ENCODE peak calls at places on chromosomes 2 and 18, in six cellular contexts. I is A549, M is neural progenitor cell, G is IMR-90, P is H9, X is HCT116. Y is an unnamed sample.

GRCh38 chr2:172863341-172863740 is 127.7 kb downstream of the RAPGEF4 start:
- DNase-seq in I (no peak), M (no peak), P (no peak), X (no peak), G (no peak), Y (no peak)

GRCh38 chr2:219844756-219845155 is 217.3 kb downstream of the SLC4A3 start:
- DNase-seq in G (no peak), I (no peak), P (no peak), X (no peak), M (no peak), Y (no peak)

GRCh38 chr2:6754412-6754811 is 111.3 kb downstream of the CMPK2 start:
- DNase-seq in P (no peak), M (no peak), G (no peak), I (no peak), X (no peak), Y (no peak)

GRCh38 chr18:12518832-12519534 is 111.3 kb downstream of the PRELID3A start:
- DNase-seq in P (no peak), I (no peak), X (no peak), M (no peak), G (peak), Y (no peak)

GRCh38 chr2:44904578-44904977 is 36.9 kb upstream of the SIX3 start:
- DNase-seq in G (no peak), P (no peak), X (no peak), M (no peak), I (no peak), Y (no peak)

GRCh38 chr2:120856421-120856862 is 120.8 kb downstream of the GLI2 start:
- DNase-seq in I (no peak), G (peak), M (peak), P (peak), X (no peak), Y (peak)

GRCh38 chr18:43471873-43472272 is 194.6 kb upstream of the SYT4 start:
- DNase-seq in G (no peak), X (no peak), P (no peak), M (no peak), I (no peak), Y (no peak)

GRCh38 chr2:95015261-95015918 is 10.1 kb upstream of the MAL start:
- DNase-seq in I (no peak), G (no peak), X (no peak), P (no peak), M (no peak), Y (no peak)

GRCh38 chr2:162067596-162067995 is 6.4 kb downstream of the DPP4 start:
- DNase-seq in P (no peak), M (no peak), G (no peak), X (no peak), I (no peak), Y (no peak)

GRCh38 chr2:178860551-178860950 is 53.3 kb upstream of the TTN start:
- DNase-seq in M (no peak), X (no peak), P (no peak), I (no peak), G (no peak), Y (no peak)

GRCh38 chr2:201959198-201959597 is 74.5 kb upstream of the FZD7 start:
- DNase-seq in I (no peak), X (no peak), P (no peak), M (no peak), G (no peak), Y (no peak)

GRCh38 chr2:210288376-210288775 is 26.6 kb downstream of the MYL1 start:
- DNase-seq in M (no peak), X (no peak), P (no peak), G (no peak), I (no peak), Y (no peak)

GRCh38 chr2:225337183-225337582 is 62.3 kb upstream of the NYAP2 start:
- DNase-seq in M (peak), X (no peak), I (no peak), G (peak), P (no peak), Y (peak)

GRCh38 chr2:127695491-127696472 is 5.5 kb upstream of the SFT2D3 start:
- DNase-seq in I (peak), M (peak), X (peak), P (peak), G (peak), Y (no peak)

GRCh38 chr2:19675003-19675629 is 226.7 kb downstream of the TTC32 start:
- DNase-seq in P (no peak), X (no peak), M (no peak), G (no peak), I (no peak), Y (no peak)

GRCh38 chr2:191521608-191522208 is 156.2 kb upstream of the NABP1 start:
- DNase-seq in I (peak), P (no peak), M (no peak), G (peak), X (peak), Y (no peak)

GRCh38 chr18:28091197-28091596 is 85.7 kb downstream of the CDH2 start:
- DNase-seq in M (no peak), G (no peak), I (no peak), X (no peak), P (no peak), Y (no peak)

GRCh38 chr2:15790326-15790725 is 150.0 kb upstream of the MYCN start:
- DNase-seq in X (no peak), P (no peak), M (no peak), G (no peak), I (no peak), Y (no peak)

GRCh38 chr2:17429130-17429529 is 89.1 kb downstream of the RAD51AP2 start:
- DNase-seq in M (no peak), X (no peak), P (no peak), G (peak), I (no peak), Y (no peak)

GRCh38 chr2:164975885-164976284 is 20.6 kb upstream of the SLC38A11 start:
- DNase-seq in P (no peak), X (no peak), G (no peak), I (no peak), M (no peak), Y (no peak)

GRCh38 chr2:189260361-189260761 is 80.8 kb upstream of the COL5A2 start:
- DNase-seq in P (no peak), G (peak), I (no peak), X (no peak), M (no peak), Y (no peak)

GRCh38 chr2:88350641-88351601 is 101.6 kb downstream of the FOXI3 start:
- DNase-seq in X (peak), G (peak), I (peak), P (peak), M (peak), Y (peak)

GRCh38 chr18:79507076-79507545 is 111.4 kb downstream of the NFATC1 start:
- DNase-seq in G (no peak), P (no peak), X (no peak), I (no peak), M (no peak), Y (no peak)

GRCh38 chr2:232372231-232373208 is 6.0 kb upstream of the ALPP start:
- DNase-seq in X (no peak), M (no peak), G (peak), I (no peak), P (no peak), Y (no peak)

GRCh38 chr2:68475110-68475509 is 7.7 kb downstream of the APLF start:
- DNase-seq in I (no peak), X (no peak), M (no peak), G (no peak), P (no peak), Y (no peak)

GRCh38 chr2:128797092-128797491 is 478.4 kb upstream of the HS6ST1 start:
- DNase-seq in P (peak), G (no peak), X (no peak), I (no peak), M (no peak), Y (no peak)

GRCh38 chr2:71000780-71001591 is 6.3 kb upstream of the TEX261 start:
- DNase-seq in I (peak), X (peak), G (peak), M (peak), P (peak), Y (peak)

GRCh38 chr2:160534249-160534648 is 40.6 kb upstream of the RBMS1 start:
- DNase-seq in M (no peak), X (no peak), P (no peak), G (no peak), I (no peak), Y (no peak)

GRCh38 chr18:72674710-72675109 is 130.6 kb upstream of the CBLN2 start:
- DNase-seq in I (no peak), P (no peak), X (no peak), G (no peak), M (no peak), Y (no peak)

GRCh38 chr2:229032596-229033234 is 238.4 kb downstream of the PID1 start:
- DNase-seq in X (no peak), P (no peak), I (no peak), M (no peak), G (no peak), Y (no peak)

GRCh38 chr2:197675711-197676188 is 363 bp upstream of the RFTN2 start:
- DNase-seq in X (no peak), G (peak), M (peak), I (no peak), P (peak), Y (peak)

GRCh38 chr2:8546319-8547283 is 135.3 kb upstream of the ID2 start:
- DNase-seq in M (no peak), G (no peak), I (no peak), X (no peak), P (peak), Y (no peak)

GRCh38 chr2:234165421-234165820 is 114.9 kb downstream of the SPP2 start:
- DNase-seq in P (no peak), M (no peak), X (no peak), I (no peak), G (peak), Y (no peak)

GRCh38 chr2:196971574-196972279 is 45.2 kb upstream of the PGAP1 start:
- DNase-seq in I (no peak), M (peak), G (no peak), X (no peak), P (no peak), Y (no peak)

GRCh38 chr18:49745051-49746014 is 68.0 kb downstream of the ACAA2 start:
- DNase-seq in I (no peak), G (no peak), X (no peak), P (no peak), M (no peak), Y (no peak)

GRCh38 chr2:7927694-7928093 is 754.2 kb upstream of the ID2 start:
- DNase-seq in G (no peak), P (no peak), M (no peak), I (no peak), X (no peak), Y (no peak)

GRCh38 chr2:212181646-212182045 is 357.0 kb downstream of the ERBB4 start:
- DNase-seq in X (no peak), I (no peak), M (no peak), P (no peak), G (no peak), Y (no peak)

GRCh38 chr2:64880193-64880951 is 108.8 kb upstream of the SLC1A4 start:
- DNase-seq in P (peak), G (no peak), I (no peak), M (no peak), X (no peak), Y (no peak)

GRCh38 chr2:64875368-64875767 is 113.8 kb upstream of the SLC1A4 start:
- DNase-seq in I (no peak), X (no peak), M (no peak), P (no peak), G (no peak), Y (no peak)

GRCh38 chr2:64876137-64876647 is 113.0 kb upstream of the SLC1A4 start:
- DNase-seq in X (peak), I (peak), P (peak), G (peak), M (peak), Y (peak)

GRCh38 chr2:64879745-64880144 is 109.5 kb upstream of the SLC1A4 start:
- DNase-seq in X (no peak), P (no peak), M (no peak), G (no peak), I (no peak), Y (no peak)

DNA sequence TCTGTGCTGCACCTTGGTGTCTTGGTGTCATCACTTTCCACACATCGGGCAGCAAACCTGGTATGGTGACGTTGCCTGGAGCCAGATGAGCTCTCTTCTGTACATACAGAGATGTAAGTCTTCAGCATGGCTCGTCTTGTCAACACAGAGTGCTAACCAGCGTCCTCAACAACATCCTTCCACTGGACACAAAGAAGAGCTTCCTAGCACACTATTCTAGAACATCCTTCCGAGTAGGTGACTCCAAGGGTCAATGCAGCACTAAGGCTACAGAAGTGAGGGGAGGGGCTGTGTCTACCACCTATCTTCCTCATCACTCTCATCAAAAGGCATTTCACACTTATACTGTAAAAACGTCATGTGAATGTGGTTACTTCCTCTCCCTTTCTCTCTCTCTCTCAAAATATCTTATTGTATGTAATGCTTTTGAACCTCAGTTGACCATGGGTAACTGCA is 108.1 kb upstream of the SLC1A4 start:
- DNase-seq in G (no peak), M (no peak), I (no peak), X (no peak), P (no peak), Y (no peak)
- H3K4me2 ChIP-seq in G (no peak), M (no peak), I (no peak), X (no peak), P (no peak), Y (no peak)

GRCh38 chr2:239487272-239487671 is 86.5 kb upstream of the HDAC4 start:
- DNase-seq in I (no peak), X (no peak), P (no peak), M (no peak), G (no peak), Y (no peak)
- H3K4me2 ChIP-seq in I (no peak), X (no peak), P (no peak), M (no peak), G (no peak), Y (no peak)

GRCh38 chr2:174704061-174704460 is 60.2 kb downstream of the CHRNA1 start:
- DNase-seq in I (no peak), X (no peak), G (no peak), M (no peak), P (no peak), Y (no peak)

GRCh38 chr2:174704647-174705046 is 59.6 kb downstream of the CHRNA1 start:
- DNase-seq in I (no peak), X (no peak), P (no peak), G (no peak), M (no peak), Y (no peak)

GRCh38 chr2:174702541-174702940 is 61.7 kb downstream of the CHRNA1 start:
- DNase-seq in P (no peak), G (no peak), I (no peak), X (no peak), M (no peak), Y (no peak)

GRCh38 chr2:174697267-174697666 is 67.0 kb downstream of the CHRNA1 start:
- DNase-seq in X (peak), I (peak), P (peak), G (peak), M (peak), Y (peak)

DNA sequence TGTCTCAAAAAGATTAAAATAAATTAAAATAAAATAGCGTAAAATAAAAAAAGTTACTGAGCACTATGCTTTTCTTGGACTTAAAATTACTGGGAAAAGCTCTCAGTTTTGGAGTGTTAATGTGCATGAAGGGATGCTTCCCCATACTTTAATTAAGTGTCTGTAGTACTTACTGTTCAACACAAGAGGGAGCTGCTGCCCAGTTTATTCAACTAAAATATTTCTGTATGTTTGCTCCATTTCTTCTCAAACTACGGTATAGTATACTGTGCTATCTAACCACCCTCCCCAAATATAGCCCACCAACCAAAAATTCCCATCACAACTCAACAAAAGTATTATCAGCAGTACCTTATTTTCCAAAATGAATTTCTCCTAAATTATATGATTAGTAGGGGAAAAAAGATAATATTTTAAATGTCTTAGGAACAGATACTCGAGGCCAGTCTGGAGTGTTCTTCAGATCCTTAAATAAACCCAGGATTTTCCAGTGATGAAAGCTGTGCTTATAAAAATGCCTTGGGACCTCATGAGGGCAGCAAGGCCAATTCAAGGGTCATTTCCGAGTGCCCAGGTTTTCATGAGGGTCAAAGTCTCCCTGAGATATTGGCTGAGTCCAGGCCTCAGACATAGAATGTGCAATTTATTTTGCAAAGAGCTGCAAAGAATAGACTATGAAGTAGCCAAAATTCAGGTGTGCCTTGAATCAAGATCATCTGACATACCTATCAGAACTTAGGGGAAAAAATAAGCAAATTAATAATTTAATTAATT is 64.1 kb downstream of the CHRNA1 start:
- DNase-seq in G (peak), X (peak), M (peak), P (no peak), I (peak), Y (peak)
- H3K4me2 ChIP-seq in G (no peak), X (no peak), M (no peak), P (no peak), I (no peak), Y (no peak)

GRCh38 chr2:156182132-156182531 is 150.4 kb downstream of the NR4A2 start:
- DNase-seq in X (peak), M (no peak), G (no peak), P (no peak), I (no peak), Y (no peak)
- H3K4me2 ChIP-seq in X (peak), M (no peak), G (no peak), P (no peak), I (no peak), Y (no peak)

GRCh38 chr2:26977012-26977411 is 6.6 kb downstream of the MAPRE3 start:
- DNase-seq in P (no peak), I (no peak), G (no peak), M (no peak), X (no peak), Y (no peak)
- H3K4me2 ChIP-seq in P (no peak), I (no peak), G (no peak), M (no peak), X (no peak), Y (no peak)